ENCODE peak calls at places on chromosome 19, in seven cellular contexts. K is endothelial cell of umbilical vein, W is stomach, D is breast epithelium, S is prostate gland, F is GM23338, C is transverse colon. O is an unnamed sample.

GRCh38 chr19:53809518-53810186 is 14.5 kb downstream of the NLRP12 start:
- DNase-seq in F (peak), S (no peak), C (no peak), K (peak), D (no peak), W (no peak), O (no peak)

GRCh38 chr19:17424743-17425365 is 5.0 kb downstream of the MVB12A start:
- DNase-seq in C (no peak), F (peak), K (peak), S (no peak), W (no peak), D (no peak), O (no peak)

GRCh38 chr19:3363841-3364500 is 2.4 kb upstream of the NFIC start:
- DNase-seq in K (no peak), D (no peak), W (no peak), C (no peak), S (no peak), F (no peak), O (no peak)

GRCh38 chr19:11693505-11694499 is 44.9 kb downstream of the ZNF823 start:
- DNase-seq in D (no peak), K (no peak), W (no peak), F (peak), C (no peak), S (no peak), O (peak)

GRCh38 chr19:7870571-7871279 is 3.5 kb downstream of the PRR36 start:
- DNase-seq in W (peak), C (peak), F (peak), D (no peak), K (peak), S (no peak), O (peak)

GRCh38 chr19:19900574-19901444 is at the start of gene ZNF93:
- DNase-seq in K (peak), F (peak), S (peak), C (peak), W (peak), D (peak), O (no peak)

GRCh38 chr19:3618144-3618810 is 8.3 kb downstream of the CACTIN start:
- DNase-seq in S (peak), D (no peak), K (peak), W (peak), C (peak), F (peak), O (no peak)

GRCh38 chr19:58097783-58098681 is at the start of gene ZSCAN18:
- DNase-seq in S (peak), C (peak), K (peak), F (peak), D (peak), W (peak), O (peak)

GRCh38 chr19:54462072-54462712 is 1.4 kb downstream of the LENG9 start:
- DNase-seq in W (peak), S (no peak), F (no peak), K (peak), C (peak), D (no peak), O (no peak)

GRCh38 chr19:15672580-15673175 is at the start of gene CYP4F12:
- DNase-seq in K (no peak), W (peak), C (peak), F (peak), S (peak), D (peak), O (no peak)

GRCh38 chr19:37313335-37313627 is 57.6 kb upstream of the ZNF527 start:
- DNase-seq in W (no peak), D (no peak), K (no peak), F (no peak), C (no peak), S (no peak), O (no peak)

DNA sequence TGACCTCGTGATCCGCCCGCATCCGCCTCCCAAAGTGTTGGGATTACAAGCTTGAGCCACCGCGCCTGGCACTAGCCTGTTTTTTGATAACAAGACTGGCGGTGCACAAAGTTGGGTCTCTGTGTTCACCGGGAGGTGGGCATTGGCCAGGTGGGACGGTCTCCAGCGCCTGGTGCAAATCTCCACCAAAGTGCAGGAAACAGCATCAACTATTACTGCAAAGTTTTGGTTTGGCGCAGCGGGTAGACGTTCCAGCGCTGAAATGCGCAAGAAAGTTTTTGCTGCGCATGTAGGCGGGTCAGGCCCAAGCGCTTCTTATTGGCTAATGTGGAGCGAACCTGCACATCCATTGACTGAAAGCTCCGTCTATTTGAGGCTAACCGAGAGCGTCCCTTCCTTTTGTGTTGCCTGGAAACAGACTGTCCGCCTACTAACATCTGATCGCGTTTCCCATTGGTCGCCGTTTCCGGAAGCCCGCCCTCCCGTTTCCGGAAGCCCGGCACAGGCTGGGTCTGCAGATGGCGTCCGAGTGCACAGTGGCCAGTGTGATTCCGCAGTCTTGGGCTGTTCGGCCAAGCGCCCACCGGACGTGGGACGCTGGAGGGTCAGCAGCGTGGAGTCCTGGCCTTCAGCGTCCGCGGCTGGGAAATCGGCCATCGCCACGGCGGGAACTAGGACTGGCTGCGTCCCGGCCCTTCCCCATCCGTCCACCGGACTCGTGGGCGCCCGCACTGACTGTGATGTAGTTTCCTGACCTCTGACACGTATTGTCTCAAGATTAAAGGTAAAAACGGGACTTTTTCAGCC is 53.3 kb upstream of the ZNF527 start:
- DNase-seq in C (peak), D (peak), K (peak), F (peak), W (peak), S (peak), O (peak)
- TF ChIP-seq POLR2AphosphoS5 in C (peak), D (peak), K (peak), F (peak), W (peak), S (peak), O (peak)

DNA sequence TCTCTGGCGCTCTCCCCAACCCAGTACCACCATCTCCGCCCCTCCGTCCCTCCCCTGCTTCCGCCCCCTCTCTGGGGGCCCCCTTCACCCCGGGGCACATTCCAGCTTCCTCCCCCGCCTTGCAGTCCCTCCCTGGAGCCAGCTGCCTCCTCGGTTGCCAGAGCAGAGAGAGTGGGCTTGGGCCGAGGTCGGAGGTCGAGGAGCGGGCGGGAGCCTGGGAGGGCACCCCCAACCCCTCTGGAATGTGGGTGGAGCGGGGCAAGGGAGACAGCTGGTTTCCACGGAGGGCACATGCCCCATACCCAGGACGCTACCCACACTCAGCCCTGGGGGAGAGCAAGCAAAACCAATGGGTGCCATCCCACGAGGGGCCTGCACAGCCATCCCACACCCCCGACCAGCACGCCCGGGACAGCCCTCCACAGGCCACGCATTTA is 6.4 kb upstream of the CIRBP start:
- DNase-seq in W (no peak), K (no peak), S (no peak), F (peak), D (no peak), C (peak), O (no peak)
- H3K4me3 ChIP-seq in W (no peak), K (no peak), S (no peak), F (peak), D (no peak), C (no peak), O (peak)

GRCh38 chr19:51901860-51902259 is 3.0 kb downstream of the ZNF649 start:
- DNase-seq in F (peak), D (no peak), S (no peak), K (no peak), C (no peak), W (no peak), O (no peak)

GRCh38 chr19:51903192-51903591 is 1.6 kb downstream of the ZNF649 start:
- DNase-seq in D (no peak), S (no peak), F (peak), W (no peak), K (no peak), C (no peak), O (no peak)

DNA sequence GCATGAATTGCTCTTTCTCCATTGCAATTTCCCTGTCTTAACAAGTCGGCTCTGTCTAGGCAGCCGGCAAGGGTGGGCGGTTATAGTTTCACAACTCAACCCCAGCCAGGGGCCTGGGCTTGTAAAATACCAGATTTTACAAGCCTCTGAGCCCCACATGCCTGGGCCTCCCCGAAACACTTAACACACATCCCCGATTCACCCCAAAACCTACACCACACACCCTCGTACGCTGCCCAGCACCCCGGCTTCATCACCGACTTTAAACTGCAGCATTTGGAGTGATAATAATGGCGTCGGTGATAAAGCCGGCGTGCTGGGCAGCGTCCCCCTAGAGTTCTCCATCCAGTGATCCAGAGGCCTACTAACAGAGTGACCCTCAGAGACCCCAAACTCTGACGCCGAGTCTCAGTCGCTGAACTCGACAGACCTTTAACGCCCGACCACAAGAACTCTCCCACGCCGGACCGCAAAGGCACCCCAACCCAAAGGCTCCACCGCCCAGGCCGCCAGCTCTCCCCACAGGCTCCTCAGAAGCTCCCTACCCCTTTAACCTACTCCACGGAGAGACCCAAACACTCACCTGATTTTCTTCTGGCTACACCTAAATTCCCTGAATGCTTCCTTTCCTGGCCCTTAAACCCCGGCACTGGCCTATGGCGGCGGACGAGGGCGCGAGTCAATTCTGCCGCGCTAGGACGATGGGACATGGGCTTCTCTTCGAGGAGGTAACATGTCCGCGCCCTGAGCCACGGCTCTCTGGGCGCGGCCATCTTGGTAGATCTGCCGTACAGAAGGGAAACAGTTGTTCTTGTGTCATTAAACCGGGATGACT is at the start of gene ZNF649:
- DNase-seq in K (peak), W (peak), C (peak), D (peak), S (peak), F (peak), O (no peak)
- TF ChIP-seq POLR2AphosphoS5 in K (no peak), W (peak), C (peak), D (peak), S (peak), F (peak), O (peak)

DNA sequence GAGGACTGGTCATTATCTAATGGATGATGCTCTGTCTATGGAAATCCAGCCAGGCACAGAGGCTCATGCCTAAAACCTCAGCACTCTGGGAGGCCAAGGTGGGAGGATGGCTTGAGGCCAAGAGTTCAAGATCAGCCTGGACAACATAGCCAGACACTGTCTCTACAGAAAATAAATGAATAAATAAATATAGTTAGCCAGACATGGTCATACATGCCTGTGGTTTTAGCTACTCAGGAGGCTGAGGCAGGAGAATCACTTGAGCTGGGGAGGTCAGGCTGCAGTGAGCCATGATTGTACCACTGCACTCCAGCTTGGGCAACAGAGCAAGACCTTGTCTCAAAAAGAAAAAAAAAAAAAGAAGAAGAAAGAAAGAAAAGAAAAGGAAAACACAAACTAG is 234.7 kb downstream of the TSHZ3 start:
- DNase-seq in K (no peak), S (no peak), D (no peak), W (no peak), F (no peak), C (no peak), O (no peak)
- H3K4me3 ChIP-seq in K (no peak), S (no peak), D (no peak), W (no peak), F (no peak), C (no peak), O (no peak)

GRCh38 chr19:42130254-42130573 is 2.0 kb downstream of the POU2F2 start:
- DNase-seq in F (no peak), C (no peak), S (no peak), W (no peak), D (no peak), K (no peak), O (no peak)

GRCh38 chr19:42132030-42132628 is at the start of gene POU2F2:
- DNase-seq in D (no peak), W (peak), K (no peak), C (peak), F (peak), S (no peak), O (no peak)

GRCh38 chr19:42126565-42126964 is 5.7 kb downstream of the POU2F2 start:
- DNase-seq in D (no peak), C (no peak), W (no peak), F (no peak), S (no peak), K (no peak), O (no peak)

GRCh38 chr19:42131149-42132029 is 857 bp downstream of the POU2F2 start:
- DNase-seq in W (no peak), F (no peak), C (no peak), S (no peak), D (no peak), K (no peak), O (no peak)

DNA sequence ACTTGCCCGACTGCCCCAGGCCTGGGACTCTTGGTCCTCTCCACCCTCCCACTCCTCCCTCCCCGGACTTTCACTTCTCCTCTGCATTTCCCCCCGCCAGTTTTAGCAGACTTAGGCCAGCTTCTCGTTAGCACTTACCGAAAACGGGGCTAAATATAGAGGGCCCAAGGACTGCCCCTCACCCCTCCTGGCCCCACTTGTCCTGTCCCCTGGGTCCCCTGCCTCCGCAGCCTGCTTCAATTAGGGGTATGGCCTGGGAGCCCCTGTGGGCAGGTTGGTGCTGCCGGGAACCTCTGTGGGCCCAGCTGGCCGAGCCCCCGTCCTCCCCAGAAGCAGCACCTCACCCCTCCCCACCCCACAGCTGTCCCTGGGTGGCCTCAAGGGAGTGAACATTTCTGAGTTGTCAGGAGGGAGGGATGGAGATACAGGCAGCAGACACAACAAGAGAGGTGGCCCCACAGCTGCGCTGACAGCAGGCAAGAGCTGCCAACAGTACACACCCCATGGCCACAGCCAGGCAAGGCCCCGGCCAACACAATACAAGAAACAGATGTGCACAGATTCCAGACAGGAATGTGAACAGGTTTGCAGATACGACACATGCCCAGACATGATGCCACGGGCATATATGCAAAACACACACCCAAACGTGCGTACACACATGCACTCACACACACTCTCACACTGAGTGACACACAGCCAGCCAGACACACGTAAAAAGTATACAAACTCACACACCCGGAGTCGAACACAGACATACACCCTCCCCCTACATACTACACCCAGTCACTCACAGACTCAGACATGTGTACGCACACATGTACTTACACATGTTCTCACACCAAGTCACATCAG is 2.6 kb downstream of the POU2F2 start:
- DNase-seq in D (no peak), C (peak), F (no peak), S (peak), K (no peak), W (peak), O (no peak)
- TF ChIP-seq POLR2AphosphoS5 in D (no peak), C (no peak), F (no peak), S (no peak), K (no peak), W (no peak), O (no peak)

GRCh38 chr19:4652075-4652474 is 12.8 kb downstream of the TNFAIP8L1 start:
- DNase-seq in D (no peak), W (no peak), K (no peak), S (no peak), F (no peak), C (no peak), O (no peak)

GRCh38 chr19:4650159-4650558 is 10.8 kb downstream of the TNFAIP8L1 start:
- DNase-seq in K (no peak), D (no peak), F (no peak), W (no peak), C (no peak), S (no peak), O (no peak)

GRCh38 chr19:4645718-4646117 is 6.4 kb downstream of the TNFAIP8L1 start:
- DNase-seq in K (no peak), W (no peak), D (no peak), F (no peak), C (no peak), S (no peak), O (no peak)

GRCh38 chr19:4649392-4650094 is 10.2 kb downstream of the TNFAIP8L1 start:
- DNase-seq in F (no peak), C (no peak), D (no peak), W (no peak), S (no peak), K (no peak), O (no peak)

GRCh38 chr19:4647676-4648644 is 8.6 kb downstream of the TNFAIP8L1 start:
- DNase-seq in W (no peak), K (peak), C (no peak), F (peak), S (no peak), D (no peak), O (no peak)
- H3K4me3 ChIP-seq in W (no peak), K (no peak), C (no peak), F (no peak), S (no peak), D (no peak), O (no peak)

GRCh38 chr19:12788025-12788681 is 3.1 kb upstream of the JUNB start:
- DNase-seq in S (no peak), K (no peak), C (no peak), F (no peak), W (no peak), D (no peak), O (no peak)

GRCh38 chr19:12789904-12790619 is 1.2 kb upstream of the JUNB start:
- DNase-seq in F (peak), C (peak), S (peak), K (peak), D (peak), W (peak), O (no peak)

GRCh38 chr19:12788682-12789097 is 2.6 kb upstream of the JUNB start:
- DNase-seq in D (no peak), K (peak), S (peak), C (peak), F (peak), W (peak), O (no peak)

GRCh38 chr19:12790628-12791344 is 500 bp upstream of the JUNB start:
- DNase-seq in K (no peak), S (no peak), W (no peak), F (no peak), D (no peak), C (no peak), O (no peak)

DNA sequence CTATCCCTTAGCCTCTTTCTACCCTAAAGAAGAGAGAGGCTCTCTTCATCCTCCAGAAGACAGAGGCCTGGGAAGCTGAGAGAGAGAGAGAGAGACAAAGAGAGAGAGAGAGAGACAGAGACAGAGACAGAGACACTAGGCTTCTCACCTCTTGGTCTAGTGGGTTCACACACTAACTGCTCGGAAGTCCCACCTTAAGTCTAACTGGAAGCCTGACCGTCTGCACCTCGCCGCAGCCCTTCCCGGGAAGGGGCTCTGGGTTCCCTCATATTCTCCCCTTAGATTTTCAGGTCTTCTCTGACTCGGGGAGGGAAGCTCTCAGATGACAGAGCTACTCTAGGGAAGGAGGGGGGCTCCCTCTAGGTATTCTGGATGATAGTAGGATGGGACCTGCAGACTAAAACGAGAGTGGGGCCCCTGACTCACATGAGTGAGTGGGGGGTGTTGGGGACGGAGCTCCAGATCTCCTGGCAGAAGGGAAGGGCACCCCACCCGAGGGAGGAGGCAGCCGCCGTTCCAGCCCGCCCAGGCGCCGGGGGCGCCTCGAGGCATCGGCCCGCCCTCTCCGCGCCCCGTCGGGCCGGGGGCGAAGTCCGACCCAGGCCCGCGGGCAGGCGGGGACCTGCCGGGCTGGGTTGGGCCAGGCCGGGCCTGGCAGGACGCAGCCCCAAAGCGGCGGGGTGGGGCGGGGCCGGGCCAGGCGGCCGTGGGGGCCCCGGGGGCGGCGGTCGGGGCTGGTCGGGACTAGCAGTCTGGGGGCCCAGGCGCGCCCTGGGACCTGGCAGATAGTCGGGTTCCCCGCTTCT is 2.0 kb upstream of the JUNB start:
- DNase-seq in S (no peak), C (no peak), F (peak), K (peak), W (no peak), D (no peak), O (no peak)
- TF ChIP-seq POLR2AphosphoS5 in S (no peak), C (peak), F (no peak), K (no peak), W (no peak), D (peak), O (no peak)

GRCh38 chr19:13963603-13964105 is 11.3 kb downstream of the DCAF15 start:
- DNase-seq in W (no peak), C (no peak), K (no peak), F (peak), S (no peak), D (no peak), O (no peak)
- H3K4me3 ChIP-seq in W (no peak), C (no peak), K (no peak), F (peak), S (no peak), D (no peak), O (no peak)